ENCODE peak calls at places on chromosomes 5 and 9, in six cellular contexts. One of them, this sample, is unnamed.

GRCh38 chr5:112784726-112785125 is 47.0 kb downstream of the APC start:
- DNase-seq in midbrain: no peak
- DNase-seq in activated T-cell treated with anti-CD3 and anti-CD28 coated beads for 48 hours: no peak
- DNase-seq in GM23338: peak; percentile 32
- DNase-seq in AG04450: no peak
- DNase-seq in HuH-7: no peak
- DNase-seq in this sample: no peak

GRCh38 chr5:170737591-170737990 is 45.9 kb upstream of the GABRP start:
- DNase-seq in activated T-cell treated with anti-CD3 and anti-CD28 coated beads for 48 hours: no peak
- DNase-seq in HuH-7: no peak
- DNase-seq in midbrain: no peak
- DNase-seq in GM23338: no peak
- DNase-seq in AG04450: no peak
- DNase-seq in this sample: no peak

GRCh38 chr9:129069128-129069824 is 11.6 kb upstream of the DOLPP1 start:
- DNase-seq in GM23338: no peak
- DNase-seq in midbrain: peak; percentile 22
- DNase-seq in HuH-7: no peak
- DNase-seq in AG04450: no peak
- DNase-seq in activated T-cell treated with anti-CD3 and anti-CD28 coated beads for 48 hours: peak; percentile 54
- DNase-seq in this sample: no peak

GRCh38 chr5:88275574-88275973 is 6.9 kb upstream of the TMEM161B start:
- DNase-seq in midbrain: no peak
- DNase-seq in activated T-cell treated with anti-CD3 and anti-CD28 coated beads for 48 hours: no peak
- DNase-seq in AG04450: no peak
- DNase-seq in GM23338: no peak
- DNase-seq in HuH-7: no peak
- DNase-seq in this sample: no peak

GRCh38 chr5:97009212-97009898 is 73.5 kb downstream of the LNPEP start:
- DNase-seq in activated T-cell treated with anti-CD3 and anti-CD28 coated beads for 48 hours: no peak
- DNase-seq in HuH-7: no peak
- DNase-seq in midbrain: no peak
- DNase-seq in GM23338: no peak
- DNase-seq in AG04450: no peak
- DNase-seq in this sample: no peak

GRCh38 chr5:110734101-110734500 is 4.7 kb upstream of the SLC25A46 start:
- DNase-seq in activated T-cell treated with anti-CD3 and anti-CD28 coated beads for 48 hours: no peak
- DNase-seq in GM23338: no peak
- DNase-seq in HuH-7: no peak
- DNase-seq in AG04450: no peak
- DNase-seq in midbrain: no peak
- DNase-seq in this sample: no peak

GRCh38 chr5:130875673-130876072 is 289.4 kb downstream of the HINT1 start:
- DNase-seq in midbrain: no peak
- DNase-seq in HuH-7: no peak
- DNase-seq in AG04450: no peak
- DNase-seq in activated T-cell treated with anti-CD3 and anti-CD28 coated beads for 48 hours: no peak
- DNase-seq in GM23338: no peak
- DNase-seq in this sample: no peak

GRCh38 chr9:108184941-108185340 is 670.8 kb downstream of the ACTL7B start:
- DNase-seq in midbrain: no peak
- DNase-seq in GM23338: no peak
- DNase-seq in AG04450: no peak
- DNase-seq in activated T-cell treated with anti-CD3 and anti-CD28 coated beads for 48 hours: no peak
- DNase-seq in HuH-7: no peak
- DNase-seq in this sample: no peak

GRCh38 chr9:135329571-135330306 is 149.8 kb upstream of the PPP1R26 start:
- DNase-seq in GM23338: peak; percentile 75
- DNase-seq in HuH-7: no peak
- DNase-seq in activated T-cell treated with anti-CD3 and anti-CD28 coated beads for 48 hours: no peak
- DNase-seq in midbrain: no peak
- DNase-seq in AG04450: no peak
- DNase-seq in this sample: no peak

GRCh38 chr5:72692273-72692672 is 124.2 kb upstream of the TNPO1 start:
- DNase-seq in midbrain: no peak
- DNase-seq in GM23338: no peak
- DNase-seq in AG04450: no peak
- DNase-seq in activated T-cell treated with anti-CD3 and anti-CD28 coated beads for 48 hours: no peak
- DNase-seq in HuH-7: no peak
- DNase-seq in this sample: no peak

GRCh38 chr5:95668216-95668615 is 14.6 kb downstream of the SPATA9 start:
- DNase-seq in GM23338: no peak
- DNase-seq in HuH-7: no peak
- DNase-seq in midbrain: no peak
- DNase-seq in AG04450: no peak
- DNase-seq in activated T-cell treated with anti-CD3 and anti-CD28 coated beads for 48 hours: no peak
- DNase-seq in this sample: no peak

GRCh38 chr5:140545606-140546005 is 1.9 kb upstream of the EIF4EBP3 start:
- DNase-seq in GM23338: no peak
- DNase-seq in activated T-cell treated with anti-CD3 and anti-CD28 coated beads for 48 hours: no peak
- DNase-seq in AG04450: no peak
- DNase-seq in midbrain: no peak
- DNase-seq in HuH-7: no peak
- DNase-seq in this sample: no peak

This sample was measured in SJSA1.